ENCODE peak calls at places on chromosomes 6 and 20, in five cellular contexts. U, C, A, Y and F are unnamed samples.

GRCh38 chr6:24960991-24961475 is 25.3 kb upstream of the RIPOR2 start:
- DNase-seq in U (no peak), C (no peak), A (peak), Y (no peak), F (no peak)

GRCh38 chr20:57759724-57760123 is 49.9 kb upstream of the PMEPA1 start:
- DNase-seq in U (no peak), C (no peak), A (no peak), Y (no peak), F (no peak)

GRCh38 chr20:62220666-62221568 is 839 bp upstream of the HRH3 start:
- DNase-seq in U (no peak), C (no peak), A (no peak), Y (no peak), F (no peak)

GRCh38 chr6:29679962-29680361 is 990 bp downstream of the ZFP57 start:
- DNase-seq in U (no peak), C (no peak), A (no peak), Y (no peak), F (no peak)

GRCh38 chr20:9103955-9104354 is 35.1 kb downstream of the PLCB4 start:
- DNase-seq in U (no peak), C (no peak), A (no peak), Y (no peak), F (no peak)

GRCh38 chr20:10433014-10433622 is 904 bp downstream of the MKKS start:
- DNase-seq in U (peak), C (no peak), A (peak), Y (peak), F (no peak)

GRCh38 chr6:94636780-94637385 is 940.5 kb upstream of the MANEA start:
- DNase-seq in U (no peak), C (no peak), A (no peak), Y (no peak), F (no peak)

GRCh38 chr6:11618533-11618932 is 81.0 kb downstream of the TMEM170B start:
- DNase-seq in U (no peak), C (peak), A (no peak), Y (no peak), F (peak)

GRCh38 chr20:41173161-41173721 is 35.9 kb downstream of the PLCG1 start:
- DNase-seq in U (peak), C (peak), A (peak), Y (peak), F (peak)

GRCh38 chr6:140779341-140779740 is 1353.4 kb upstream of the GJE1 start:
- DNase-seq in U (peak), C (no peak), A (no peak), Y (peak), F (peak)

GRCh38 chr6:137715589-137716045 is 151.4 kb upstream of the TNFAIP3 start:
- DNase-seq in U (no peak), C (no peak), A (no peak), Y (no peak), F (peak)

GRCh38 chr6:25138024-25138696 is 141.0 kb upstream of the CARMIL1 start:
- DNase-seq in U (peak), C (peak), A (peak), Y (peak), F (peak)

GRCh38 chr6:14816106-14816864 is 429.6 kb upstream of the JARID2 start:
- DNase-seq in U (peak), C (no peak), A (no peak), Y (peak), F (no peak)

GRCh38 chr6:168956884-168957730 is 296.5 kb downstream of the THBS2 start:
- DNase-seq in U (peak), C (peak), A (peak), Y (peak), F (peak)

GRCh38 chr6:95091823-95092436 is 485.4 kb upstream of the MANEA start:
- DNase-seq in U (peak), C (no peak), A (no peak), Y (peak), F (peak)

GRCh38 chr20:38125157-38126056 is 39.7 kb downstream of the TGM2 start:
- DNase-seq in U (peak), C (no peak), A (peak), Y (peak), F (peak)

GRCh38 chr6:57822896-57823358 is 505.5 kb downstream of the PRIM2 start:
- DNase-seq in U (peak), C (no peak), A (no peak), Y (peak), F (no peak)

GRCh38 chr6:39357998-39358686 is 35.6 kb upstream of the KCNK16 start:
- DNase-seq in U (peak), C (no peak), A (no peak), Y (peak), F (peak)

GRCh38 chr20:59850018-59850641 is 83.3 kb downstream of the SYCP2 start:
- DNase-seq in U (peak), C (peak), A (no peak), Y (peak), F (peak)

GRCh38 chr6:77030929-77031674 is 432.2 kb downstream of the HTR1B start:
- DNase-seq in U (no peak), C (no peak), A (no peak), Y (peak), F (no peak)

GRCh38 chr6:43940393-43941087 is 170.5 kb downstream of the VEGFA start:
- DNase-seq in U (no peak), C (no peak), A (no peak), Y (no peak), F (no peak)

GRCh38 chr20:33709398-33709797 is 10.7 kb downstream of the PXMP4 start:
- DNase-seq in U (no peak), C (no peak), A (no peak), Y (no peak), F (no peak)

GRCh38 chr20:8535403-8536003 is 403.4 kb downstream of the PLCB1 start:
- DNase-seq in U (peak), C (peak), A (no peak), Y (peak), F (peak)

GRCh38 chr6:27867941-27868705 is 44.1 kb downstream of the OR2B2 start:
- DNase-seq in U (no peak), C (no peak), A (no peak), Y (peak), F (no peak)

GRCh38 chr20:48025061-48025515 is 239.8 kb upstream of the SULF2 start:
- DNase-seq in U (peak), C (no peak), A (peak), Y (peak), F (peak)

GRCh38 chr20:21512634-21513180 is 1.2 kb downstream of the NKX2-2 start:
- DNase-seq in U (no peak), C (no peak), A (no peak), Y (no peak), F (no peak)

GRCh38 chr6:119161450-119161849 is 83.0 kb upstream of the FAM184A start:
- DNase-seq in U (peak), C (no peak), A (no peak), Y (peak), F (no peak)

GRCh38 chr20:2767768-2768631 is 32.4 kb downstream of the CPXM1 start:
- DNase-seq in U (peak), C (no peak), A (no peak), Y (peak), F (peak)

GRCh38 chr20:59082981-59083380 is 40.4 kb upstream of the PRELID3B start:
- DNase-seq in U (no peak), C (no peak), A (no peak), Y (no peak), F (peak)

GRCh38 chr6:170393033-170393432 is 86.5 kb downstream of the FAM120B start:
- DNase-seq in U (no peak), C (no peak), A (no peak), Y (no peak), F (no peak)

GRCh38 chr6:75368151-75368779 is 83.7 kb upstream of the TMEM30A start:
- DNase-seq in U (peak), C (peak), A (no peak), Y (peak), F (no peak)

GRCh38 chr6:111423960-111424846 is 58.8 kb downstream of the REV3L start:
- DNase-seq in U (peak), C (no peak), A (peak), Y (peak), F (peak)

GRCh38 chr6:22364314-22364713 is 67.5 kb upstream of the PRL start:
- DNase-seq in U (no peak), C (no peak), A (no peak), Y (no peak), F (no peak)

GRCh38 chr20:41587956-41588355 is 30.2 kb downstream of the CHD6 start:
- DNase-seq in U (peak), C (no peak), A (no peak), Y (peak), F (peak)

GRCh38 chr6:44580901-44581300 is 193.4 kb downstream of the CDC5L start:
- DNase-seq in U (peak), C (no peak), A (no peak), Y (peak), F (peak)

GRCh38 chr20:44176833-44177533 is 10.0 kb downstream of the JPH2 start:
- DNase-seq in U (no peak), C (no peak), A (peak), Y (no peak), F (no peak)

GRCh38 chr6:2961491-2961890 is 9.9 kb downstream of the SERPINB6 start:
- DNase-seq in U (no peak), C (no peak), A (peak), Y (no peak), F (no peak)

GRCh38 chr6:3762359-3762758 is 10.8 kb upstream of the PXDC1 start:
- DNase-seq in U (no peak), C (no peak), A (no peak), Y (no peak), F (no peak)

GRCh38 chr20:1163105-1163504 is 21.7 kb downstream of the TMEM74B start:
- DNase-seq in U (no peak), C (no peak), A (no peak), Y (no peak), F (no peak)

GRCh38 chr6:106739387-106739786 is 110.0 kb downstream of the QRSL1 start:
- DNase-seq in U (no peak), C (peak), A (no peak), Y (no peak), F (no peak)

GRCh38 chr6:79186564-79186963 is 47.9 kb downstream of the HMGN3 start:
- DNase-seq in U (no peak), C (no peak), A (no peak), Y (no peak), F (no peak)
- TF ChIP-seq CTCF in U (no peak), C (no peak), A (no peak), Y (no peak), F (no peak)

GRCh38 chr20:17614812-17615644 is 45.2 kb downstream of the DSTN start:
- DNase-seq in U (no peak), C (no peak), A (no peak), Y (no peak), F (no peak)
- H3K4me3 ChIP-seq in U (no peak), C (no peak), A (no peak), Y (no peak), F (no peak)

DNA sequence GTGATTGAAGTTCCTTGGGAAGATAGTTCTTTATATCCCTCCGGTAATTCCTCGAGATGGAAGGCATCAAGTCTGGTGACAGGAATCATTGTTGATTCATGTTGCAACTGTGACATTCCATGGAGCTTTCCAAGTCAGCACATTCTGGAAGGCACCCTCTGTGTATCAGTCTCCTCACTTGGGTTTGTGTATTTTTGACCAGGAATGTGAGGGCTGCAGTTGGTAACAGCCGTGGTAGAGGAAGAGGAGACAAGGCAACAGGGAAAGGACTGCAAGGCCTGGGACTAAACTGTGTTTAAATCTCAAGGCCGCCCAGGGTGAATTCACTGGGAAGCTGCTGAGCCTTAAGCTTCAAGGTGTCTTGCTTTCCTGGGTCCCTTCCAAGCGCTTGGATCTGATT is 99.0 kb downstream of the CLIC5 start:
- DNase-seq in U (no peak), C (no peak), A (no peak), Y (no peak), F (no peak)
- TF ChIP-seq CTCF in U (no peak), C (no peak), A (no peak), Y (no peak), F (no peak)

GRCh38 chr20:45343445-45343866 is 4.8 kb downstream of the SDC4 start:
- DNase-seq in U (no peak), C (no peak), A (peak), Y (no peak), F (no peak)

GRCh38 chr20:45340951-45341350 is 7.3 kb downstream of the SDC4 start:
- DNase-seq in U (no peak), C (no peak), A (no peak), Y (no peak), F (no peak)

GRCh38 chr20:45341579-45341938 is 6.7 kb downstream of the SDC4 start:
- DNase-seq in U (no peak), C (no peak), A (peak), Y (no peak), F (no peak)

GRCh38 chr20:45342863-45343444 is 5.3 kb downstream of the SDC4 start:
- DNase-seq in U (no peak), C (no peak), A (no peak), Y (no peak), F (no peak)

GRCh38 chr20:45341939-45342862 is 6.0 kb downstream of the SDC4 start:
- DNase-seq in U (peak), C (no peak), A (peak), Y (peak), F (peak)
- H3K4me3 ChIP-seq in U (peak), C (peak), A (no peak), Y (peak), F (peak)

DNA sequence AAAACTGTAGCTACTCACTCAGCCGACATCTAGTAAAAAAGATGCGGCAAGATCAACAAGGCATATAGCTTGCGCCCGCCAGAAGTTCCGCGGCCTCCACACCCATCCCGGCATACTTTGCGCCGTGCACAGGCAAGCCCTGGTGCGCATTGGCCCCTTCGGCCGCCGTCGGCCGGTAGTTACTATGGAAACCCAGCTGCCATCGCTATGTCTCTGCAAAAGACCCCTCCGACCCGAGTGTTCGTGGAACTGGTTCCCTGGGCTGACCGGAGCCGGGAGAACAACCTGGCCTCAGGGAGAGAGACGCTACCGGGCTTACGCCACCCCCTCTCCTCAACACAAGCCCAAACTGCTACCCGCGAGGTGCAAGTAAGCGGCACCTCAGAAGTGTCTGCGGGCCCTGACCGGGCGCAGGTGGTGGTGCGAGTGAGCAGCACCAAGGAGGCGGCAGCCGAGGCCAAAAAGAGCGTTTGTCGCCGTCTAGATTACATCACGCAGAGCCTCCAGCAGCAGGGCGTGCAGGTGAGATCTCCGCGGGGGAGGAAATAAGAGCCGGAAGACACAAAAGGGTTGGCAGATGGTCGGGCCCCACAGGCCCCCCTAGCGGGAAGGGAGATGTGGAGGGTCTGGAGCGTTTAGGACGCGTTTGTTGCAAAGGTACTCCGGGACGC is at the start of gene IRAK1BP1:
- DNase-seq in U (peak), C (peak), A (peak), Y (peak), F (peak)
- TF ChIP-seq CTCF in U (no peak), C (no peak), A (no peak), Y (peak), F (no peak)

GRCh38 chr20:50850721-50851286 is 55.9 kb downstream of the BCAS4 start:
- DNase-seq in U (peak), C (no peak), A (no peak), Y (peak), F (no peak)

GRCh38 chr20:50855498-50856474 is 60.9 kb downstream of the BCAS4 start:
- DNase-seq in U (no peak), C (peak), A (no peak), Y (no peak), F (peak)

GRCh38 chr20:50848846-50849673 is 54.2 kb downstream of the BCAS4 start:
- DNase-seq in U (no peak), C (no peak), A (no peak), Y (no peak), F (peak)

GRCh38 chr20:50854512-50855249 is 59.8 kb downstream of the BCAS4 start:
- DNase-seq in U (no peak), C (no peak), A (no peak), Y (no peak), F (no peak)

DNA sequence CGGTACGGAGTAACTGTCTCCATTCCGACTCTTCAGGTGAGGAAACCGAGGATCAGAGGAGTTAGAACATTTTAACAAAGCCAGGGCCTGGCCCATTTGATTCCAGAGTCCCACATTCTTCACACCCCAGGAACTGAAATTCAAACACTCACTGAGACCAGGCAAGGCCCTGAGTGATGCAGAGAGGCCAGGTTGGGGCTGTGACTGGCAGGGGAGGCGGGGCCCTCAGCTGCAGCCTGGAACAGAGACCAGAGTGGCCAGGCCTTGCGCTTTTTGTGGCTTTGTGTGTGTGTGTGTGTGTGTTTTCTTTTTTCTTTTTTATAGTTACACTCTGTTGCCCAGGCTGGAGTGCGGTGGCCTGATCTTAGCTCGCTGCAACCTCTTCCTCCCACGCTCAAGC is 57.2 kb downstream of the BCAS4 start:
- DNase-seq in U (no peak), C (no peak), A (no peak), Y (no peak), F (no peak)
- H3K4me3 ChIP-seq in U (no peak), C (no peak), A (no peak), Y (no peak), F (no peak)

GRCh38 chr6:148566664-148567350 is 180.0 kb upstream of the UST start:
- DNase-seq in U (no peak), C (no peak), A (no peak), Y (no peak), F (no peak)
- TF ChIP-seq CTCF in U (no peak), C (no peak), A (no peak), Y (no peak), F (no peak)

GRCh38 chr6:81262656-81263055 is 489.8 kb downstream of the TENT5A start:
- DNase-seq in U (no peak), C (no peak), A (no peak), Y (no peak), F (no peak)

GRCh38 chr6:81263531-81264168 is 488.8 kb downstream of the TENT5A start:
- DNase-seq in U (no peak), C (no peak), A (no peak), Y (no peak), F (no peak)

GRCh38 chr6:81265106-81265505 is 487.4 kb downstream of the TENT5A start:
- DNase-seq in U (peak), C (no peak), A (no peak), Y (peak), F (peak)
- H3K4me3 ChIP-seq in U (no peak), C (no peak), A (no peak), Y (no peak), F (peak)

GRCh38 chr20:50174456-50174855 is 16.2 kb upstream of the CEBPB start:
- DNase-seq in U (no peak), C (no peak), A (no peak), Y (no peak), F (no peak)

GRCh38 chr20:50165687-50166554 is 12.4 kb upstream of the PEDS1 start:
- DNase-seq in U (peak), C (peak), A (peak), Y (peak), F (peak)

GRCh38 chr20:50170549-50171220 is 17.2 kb upstream of the PEDS1 start:
- DNase-seq in U (no peak), C (no peak), A (no peak), Y (no peak), F (no peak)

GRCh38 chr20:50172347-50173013 is 18.1 kb upstream of the CEBPB start:
- DNase-seq in U (peak), C (peak), A (peak), Y (peak), F (peak)

DNA sequence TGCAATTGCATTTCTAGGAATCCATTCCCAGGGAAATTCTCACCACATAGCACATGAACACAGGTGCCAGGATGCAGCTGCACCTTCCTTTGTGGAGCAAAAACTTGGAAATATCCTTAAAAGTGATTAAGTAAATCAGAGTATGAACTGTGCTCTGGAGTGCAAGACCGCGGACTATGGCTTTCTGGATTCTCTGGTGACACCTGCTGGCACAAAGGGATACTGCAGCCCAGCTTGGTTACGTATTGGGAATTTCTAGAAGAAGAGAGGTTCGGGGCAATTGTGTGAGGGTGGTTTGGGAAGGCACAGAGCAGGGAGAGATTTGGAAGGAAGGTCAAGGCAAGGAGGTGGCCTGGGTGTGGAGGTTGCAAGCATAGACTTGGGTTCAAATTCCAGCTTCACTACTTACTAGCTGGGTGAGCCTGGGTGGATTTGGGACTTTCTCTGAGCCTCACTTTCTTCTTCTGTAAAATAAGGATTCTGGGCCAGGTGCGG is 15.9 kb upstream of the PEDS1 start:
- DNase-seq in U (peak), C (peak), A (peak), Y (peak), F (peak)
- TF ChIP-seq CTCF in U (peak), C (peak), A (peak), Y (peak), F (peak)